ENCODE peak calls at places on chromosomes 13 and 19, in five cellular contexts. One of them, this sample, is unnamed.

GRCh38 chr19:12943437-12944044 is 2.1 kb upstream of the RAD23A start:
- DNase-seq in HepG2: no peak
- DNase-seq in H1: no peak
- DNase-seq in SK-N-SH: no peak
- DNase-seq in GM12878: no peak
- DNase-seq in this sample: no peak

GRCh38 chr13:28718186-28718537 is 608 bp downstream of the SLC46A3 start:
- DNase-seq in HepG2: no peak
- DNase-seq in H1: no peak
- DNase-seq in SK-N-SH: no peak
- DNase-seq in GM12878: no peak
- DNase-seq in this sample: no peak

GRCh38 chr19:56837492-56837891 is 3.0 kb downstream of the PEG3 start:
- DNase-seq in HepG2: peak; percentile 28
- DNase-seq in H1: no peak
- DNase-seq in SK-N-SH: peak; percentile 68
- DNase-seq in GM12878: no peak
- DNase-seq in this sample: no peak

GRCh38 chr19:13057147-13057572 is 45.5 kb downstream of the LYL1 start:
- DNase-seq in HepG2: peak; percentile 37
- DNase-seq in H1: no peak
- DNase-seq in SK-N-SH: no peak
- DNase-seq in GM12878: no peak
- DNase-seq in this sample: no peak

GRCh38 chr13:46554971-46555370 is 2.0 kb downstream of the LRCH1 start:
- DNase-seq in HepG2: no peak
- DNase-seq in H1: no peak
- DNase-seq in SK-N-SH: no peak
- DNase-seq in GM12878: no peak
- DNase-seq in this sample: no peak

GRCh38 chr19:18865973-18866799 is 29.8 kb downstream of the CERS1 start:
- DNase-seq in HepG2: peak; percentile 35
- DNase-seq in H1: peak; percentile 96
- DNase-seq in SK-N-SH: peak; percentile 98
- DNase-seq in GM12878: no peak
- DNase-seq in this sample: peak; percentile 80

GRCh38 chr13:85377783-85378182 is 421.4 kb downstream of the SLITRK6 start:
- DNase-seq in HepG2: no peak
- DNase-seq in H1: no peak
- DNase-seq in SK-N-SH: no peak
- DNase-seq in GM12878: no peak
- DNase-seq in this sample: no peak

GRCh38 chr13:33347866-33348265 is 62.3 kb upstream of the STARD13 start:
- DNase-seq in HepG2: no peak
- DNase-seq in H1: no peak
- DNase-seq in SK-N-SH: no peak
- DNase-seq in GM12878: no peak
- DNase-seq in this sample: no peak

GRCh38 chr19:741506-742131 is 9.3 kb upstream of the MISP start:
- DNase-seq in HepG2: peak; percentile 61
- DNase-seq in H1: no peak
- DNase-seq in SK-N-SH: peak; percentile 71
- DNase-seq in GM12878: no peak
- DNase-seq in this sample: peak; percentile 65

GRCh38 chr19:18529782-18530181 is 7.9 kb upstream of the ELL start:
- DNase-seq in HepG2: no peak
- DNase-seq in H1: no peak
- DNase-seq in SK-N-SH: no peak
- DNase-seq in GM12878: no peak
- DNase-seq in this sample: peak; percentile 11

GRCh38 chr19:1648926-1649541 is 3.4 kb downstream of the TCF3 start:
- DNase-seq in HepG2: no peak
- DNase-seq in H1: no peak
- DNase-seq in SK-N-SH: no peak
- DNase-seq in GM12878: no peak
- DNase-seq in this sample: no peak

GRCh38 chr13:39499580-39499979 is 103.4 kb downstream of the LHFPL6 start:
- DNase-seq in HepG2: no peak
- DNase-seq in H1: no peak
- DNase-seq in SK-N-SH: no peak
- DNase-seq in GM12878: no peak
- DNase-seq in this sample: no peak

GRCh38 chr19:5090780-5091575 is 122.1 kb downstream of the KDM4B start:
- DNase-seq in HepG2: no peak
- DNase-seq in H1: no peak
- DNase-seq in SK-N-SH: peak; percentile 91
- DNase-seq in GM12878: no peak
- DNase-seq in this sample: peak; percentile 96

GRCh38 chr19:18985257-18985656 is 44.2 kb upstream of the HOMER3 start:
- DNase-seq in HepG2: no peak
- DNase-seq in H1: no peak
- DNase-seq in SK-N-SH: no peak
- DNase-seq in GM12878: no peak
- DNase-seq in this sample: no peak

GRCh38 chr13:51781246-51782022 is 22.5 kb downstream of the DHRS12 start:
- DNase-seq in HepG2: no peak
- DNase-seq in H1: no peak
- DNase-seq in SK-N-SH: peak; percentile 63
- DNase-seq in GM12878: no peak
- DNase-seq in this sample: no peak

GRCh38 chr13:21322304-21322965 is 136.7 kb downstream of the ZDHHC20 start:
- DNase-seq in HepG2: no peak
- DNase-seq in H1: no peak
- DNase-seq in SK-N-SH: no peak
- DNase-seq in GM12878: no peak
- DNase-seq in this sample: no peak

GRCh38 chr13:96218475-96218874 is 128.6 kb downstream of the HS6ST3 start:
- DNase-seq in HepG2: no peak
- DNase-seq in H1: no peak
- DNase-seq in SK-N-SH: no peak
- DNase-seq in GM12878: no peak
- DNase-seq in this sample: no peak

GRCh38 chr13:32212420-32212819 is 102.7 kb downstream of the ZAR1L start:
- DNase-seq in HepG2: no peak
- DNase-seq in H1: no peak
- DNase-seq in SK-N-SH: no peak
- DNase-seq in GM12878: no peak
- DNase-seq in this sample: no peak

GRCh38 chr13:47175172-47175806 is 278.4 kb upstream of the HTR2A start:
- DNase-seq in HepG2: no peak
- DNase-seq in H1: no peak
- DNase-seq in SK-N-SH: no peak
- DNase-seq in GM12878: no peak
- DNase-seq in this sample: no peak

GRCh38 chr19:51511353-51511752 is 9.8 kb upstream of the SIGLEC12 start:
- DNase-seq in HepG2: peak; percentile 12
- DNase-seq in H1: no peak
- DNase-seq in SK-N-SH: peak; percentile 27
- DNase-seq in GM12878: no peak
- DNase-seq in this sample: peak; percentile 56

GRCh38 chr19:40322271-40322610 is 26.0 kb downstream of the C19orf47 start:
- DNase-seq in HepG2: no peak
- DNase-seq in H1: no peak
- DNase-seq in SK-N-SH: no peak
- DNase-seq in GM12878: no peak
- DNase-seq in this sample: no peak

GRCh38 chr13:26663801-26664200 is 96.8 kb downstream of the GPR12 start:
- DNase-seq in HepG2: no peak
- DNase-seq in H1: no peak
- DNase-seq in SK-N-SH: no peak
- DNase-seq in GM12878: no peak
- DNase-seq in this sample: no peak

GRCh38 chr13:109256866-109257760 is 529.3 kb downstream of the IRS2 start:
- DNase-seq in HepG2: peak; percentile 74
- DNase-seq in H1: no peak
- DNase-seq in SK-N-SH: no peak
- DNase-seq in GM12878: no peak
- DNase-seq in this sample: no peak

GRCh38 chr19:15280915-15281683 is 48.9 kb upstream of the EPHX3 start:
- DNase-seq in HepG2: peak; percentile 55
- DNase-seq in H1: no peak
- DNase-seq in SK-N-SH: peak; percentile 70
- DNase-seq in GM12878: no peak
- DNase-seq in this sample: peak; percentile 43

GRCh38 chr13:31556376-31556775 is 182.9 kb upstream of the RXFP2 start:
- DNase-seq in HepG2: no peak
- DNase-seq in H1: no peak
- DNase-seq in SK-N-SH: no peak
- DNase-seq in GM12878: no peak
- DNase-seq in this sample: no peak

GRCh38 chr13:44281252-44282000 is 92.2 kb upstream of the SERP2 start:
- DNase-seq in HepG2: peak; percentile 72
- DNase-seq in H1: no peak
- DNase-seq in SK-N-SH: no peak
- DNase-seq in GM12878: no peak
- DNase-seq in this sample: no peak

GRCh38 chr19:35240322-35240721 is 8.5 kb upstream of the LSR start:
- DNase-seq in HepG2: no peak
- DNase-seq in H1: no peak
- DNase-seq in SK-N-SH: no peak
- DNase-seq in GM12878: peak; percentile 17
- DNase-seq in this sample: no peak

GRCh38 chr19:18507727-18508440 is 14.0 kb downstream of the ELL start:
- DNase-seq in HepG2: peak; percentile 82
- DNase-seq in H1: no peak
- DNase-seq in SK-N-SH: no peak
- DNase-seq in GM12878: no peak
- DNase-seq in this sample: no peak

GRCh38 chr13:93180376-93180966 is 46.1 kb upstream of the GPC6 start:
- DNase-seq in HepG2: no peak
- DNase-seq in H1: no peak
- DNase-seq in SK-N-SH: no peak
- DNase-seq in GM12878: no peak
- DNase-seq in this sample: no peak

GRCh38 chr19:58475714-58476497 is at the start of gene ZNF446:
- DNase-seq in HepG2: peak; percentile 93
- DNase-seq in H1: peak; percentile 93
- DNase-seq in SK-N-SH: peak; percentile 94
- DNase-seq in GM12878: peak; percentile 93
- DNase-seq in this sample: peak; percentile 99
- H2AFZ ChIP-seq in HepG2: peak within 1 kb of the TSS; percentile 24
- H2AFZ ChIP-seq in H1: peak within 1 kb of the TSS; percentile 78
- H2AFZ ChIP-seq in SK-N-SH: peak within 1 kb of the TSS; percentile 56
- H2AFZ ChIP-seq in GM12878: peak within 1 kb of the TSS; percentile 81
- H2AFZ ChIP-seq in this sample: peak within 1 kb of the TSS; percentile 99

GRCh38 chr13:36193151-36193855 is 21.1 kb downstream of the SOHLH2 start:
- DNase-seq in HepG2: no peak
- DNase-seq in H1: no peak
- DNase-seq in SK-N-SH: no peak
- DNase-seq in GM12878: no peak
- DNase-seq in this sample: no peak

GRCh38 chr13:36183901-36184300 is 30.5 kb downstream of the SOHLH2 start:
- DNase-seq in HepG2: no peak
- DNase-seq in H1: no peak
- DNase-seq in SK-N-SH: no peak
- DNase-seq in GM12878: no peak
- DNase-seq in this sample: no peak

GRCh38 chr13:36190771-36191170 is 23.6 kb downstream of the SOHLH2 start:
- DNase-seq in HepG2: no peak
- DNase-seq in H1: no peak
- DNase-seq in SK-N-SH: no peak
- DNase-seq in GM12878: no peak
- DNase-seq in this sample: no peak

GRCh38 chr13:36192166-36192565 is 22.2 kb downstream of the SOHLH2 start:
- DNase-seq in HepG2: no peak
- DNase-seq in H1: no peak
- DNase-seq in SK-N-SH: no peak
- DNase-seq in GM12878: no peak
- DNase-seq in this sample: no peak

GRCh38 chr13:36188446-36188845 is 25.9 kb downstream of the SOHLH2 start:
- DNase-seq in HepG2: no peak
- DNase-seq in H1: no peak
- DNase-seq in SK-N-SH: no peak
- DNase-seq in GM12878: no peak
- DNase-seq in this sample: no peak
- TF ChIP-seq GABPA in HepG2: no peak
- TF ChIP-seq GABPA in H1: no peak
- TF ChIP-seq GABPA in SK-N-SH: no peak
- TF ChIP-seq GABPA in GM12878: no peak
- TF ChIP-seq GABPA in this sample: no peak

DNA sequence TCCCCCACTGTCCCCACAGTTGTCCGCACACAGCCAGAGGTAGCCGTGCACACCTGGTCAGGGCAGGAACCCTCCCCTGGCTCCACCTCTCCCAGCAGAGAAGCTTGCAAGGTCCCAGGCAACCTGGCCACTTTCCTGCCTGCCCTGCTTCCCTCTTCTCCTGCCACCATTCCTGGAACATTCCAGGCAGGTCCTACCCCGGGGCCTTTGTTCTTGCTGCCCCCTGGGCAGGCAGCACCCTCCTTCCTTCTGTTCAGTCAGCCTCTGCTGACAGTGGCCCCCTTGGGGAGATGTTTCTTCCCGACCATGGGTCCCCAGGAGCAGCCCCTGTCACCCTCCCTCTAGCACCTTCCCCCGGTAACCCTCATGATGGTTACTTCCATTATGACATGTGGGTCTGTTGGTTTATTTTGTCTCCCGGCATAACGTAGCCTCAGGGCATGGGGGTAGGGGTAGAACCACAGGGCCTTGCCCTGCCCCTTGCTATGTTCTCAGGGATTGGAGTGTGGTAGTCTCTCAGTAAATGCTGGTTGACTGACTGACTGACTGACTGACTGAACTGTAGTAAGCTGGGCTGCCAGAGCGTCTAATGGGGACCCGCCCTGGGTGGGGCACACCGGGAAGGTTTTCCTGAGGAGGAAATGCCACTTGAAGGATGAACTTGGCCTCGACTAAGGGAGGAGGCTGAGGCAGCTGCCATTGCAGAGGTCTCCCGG is 10.8 kb downstream of the PAK4 start:
- DNase-seq in HepG2: no peak
- DNase-seq in H1: no peak
- DNase-seq in SK-N-SH: peak; percentile 14
- DNase-seq in GM12878: no peak
- DNase-seq in this sample: no peak
- H2AFZ ChIP-seq in HepG2: no peak overlapping the region
- H2AFZ ChIP-seq in H1: no peak overlapping the region
- H2AFZ ChIP-seq in SK-N-SH: no peak overlapping the region
- H2AFZ ChIP-seq in GM12878: no peak overlapping the region
- H2AFZ ChIP-seq in this sample: no peak overlapping the region

GRCh38 chr19:29767039-29767735 is 44.6 kb upstream of the CCNE1 start:
- DNase-seq in HepG2: no peak
- DNase-seq in H1: no peak
- DNase-seq in SK-N-SH: no peak
- DNase-seq in GM12878: no peak
- DNase-seq in this sample: no peak

GRCh38 chr19:29764322-29764721 is 47.5 kb upstream of the CCNE1 start:
- DNase-seq in HepG2: no peak
- DNase-seq in H1: no peak
- DNase-seq in SK-N-SH: no peak
- DNase-seq in GM12878: no peak
- DNase-seq in this sample: no peak

GRCh38 chr19:29769997-29770396 is 41.8 kb upstream of the CCNE1 start:
- DNase-seq in HepG2: no peak
- DNase-seq in H1: no peak
- DNase-seq in SK-N-SH: no peak
- DNase-seq in GM12878: no peak
- DNase-seq in this sample: no peak

GRCh38 chr19:29768166-29768565 is 43.6 kb upstream of the CCNE1 start:
- DNase-seq in HepG2: no peak
- DNase-seq in H1: no peak
- DNase-seq in SK-N-SH: no peak
- DNase-seq in GM12878: no peak
- DNase-seq in this sample: no peak

GRCh38 chr19:29766100-29766499 is 45.7 kb upstream of the CCNE1 start:
- DNase-seq in HepG2: no peak
- DNase-seq in H1: no peak
- DNase-seq in SK-N-SH: no peak
- DNase-seq in GM12878: no peak
- DNase-seq in this sample: no peak
- TF ChIP-seq GABPA in HepG2: no peak
- TF ChIP-seq GABPA in H1: no peak
- TF ChIP-seq GABPA in SK-N-SH: no peak
- TF ChIP-seq GABPA in GM12878: no peak
- TF ChIP-seq GABPA in this sample: no peak